ENCODE peak calls at places on chromosomes 2 and 18, in five cellular contexts. One of them, this sample, is unnamed.

GRCh38 chr2:238305092-238305862 is 15.0 kb upstream of the TRAF3IP1 start:
- DNase-seq in adipocyte: no peak
- DNase-seq in NCI-H748 treated with DMSO at 0.1 percent for 48 hours: no peak
- DNase-seq in NCI-H460: no peak
- DNase-seq in erythroblast: no peak
- DNase-seq in this sample: no peak

GRCh38 chr2:166539340-166540162 is 45.5 kb upstream of the SCN7A start:
- DNase-seq in adipocyte: peak; percentile 91
- DNase-seq in NCI-H748 treated with DMSO at 0.1 percent for 48 hours: peak; percentile 65
- DNase-seq in NCI-H460: peak; percentile 76
- DNase-seq in erythroblast: peak; percentile 68
- DNase-seq in this sample: peak; percentile 47

GRCh38 chr2:130156624-130157004 is 11.7 kb upstream of the CCDC74B start:
- DNase-seq in adipocyte: no peak
- DNase-seq in NCI-H748 treated with DMSO at 0.1 percent for 48 hours: no peak
- DNase-seq in NCI-H460: no peak
- DNase-seq in erythroblast: no peak
- DNase-seq in this sample: no peak

GRCh38 chr2:237570776-237571335 is 4.5 kb downstream of the PRLH start:
- DNase-seq in adipocyte: no peak
- DNase-seq in NCI-H748 treated with DMSO at 0.1 percent for 48 hours: no peak
- DNase-seq in NCI-H460: no peak
- DNase-seq in erythroblast: no peak
- DNase-seq in this sample: no peak

GRCh38 chr2:15458277-15458676 is 102.9 kb downstream of the NBAS start:
- DNase-seq in adipocyte: no peak
- DNase-seq in NCI-H748 treated with DMSO at 0.1 percent for 48 hours: no peak
- DNase-seq in NCI-H460: no peak
- DNase-seq in erythroblast: no peak
- DNase-seq in this sample: no peak

GRCh38 chr2:190843874-190844699 is 36.5 kb upstream of the GLS start:
- DNase-seq in adipocyte: no peak
- DNase-seq in NCI-H748 treated with DMSO at 0.1 percent for 48 hours: no peak
- DNase-seq in NCI-H460: no peak
- DNase-seq in erythroblast: peak; percentile 6
- DNase-seq in this sample: no peak

GRCh38 chr2:225401001-225401400 is 1.5 kb downstream of the NYAP2 start:
- DNase-seq in adipocyte: no peak
- DNase-seq in NCI-H748 treated with DMSO at 0.1 percent for 48 hours: no peak
- DNase-seq in NCI-H460: no peak
- DNase-seq in erythroblast: no peak
- DNase-seq in this sample: no peak

GRCh38 chr2:52658598-52658997 is 1109.0 kb upstream of the CHAC2 start:
- DNase-seq in adipocyte: peak; percentile 33
- DNase-seq in NCI-H748 treated with DMSO at 0.1 percent for 48 hours: no peak
- DNase-seq in NCI-H460: no peak
- DNase-seq in erythroblast: no peak
- DNase-seq in this sample: no peak

GRCh38 chr18:10035306-10035991 is 121.6 kb downstream of the VAPA start:
- DNase-seq in adipocyte: peak; percentile 41
- DNase-seq in NCI-H748 treated with DMSO at 0.1 percent for 48 hours: no peak
- DNase-seq in NCI-H460: no peak
- DNase-seq in erythroblast: no peak
- DNase-seq in this sample: no peak